ENCODE peak calls at places on chromosomes 16 and 17, in four cellular contexts. W is A673, J is mammary epithelial cell, Y is psoas muscle. H is an unnamed sample. For H3K27me3, the result is how much of the 10 kb centered on the place peaks cover.

GRCh38 chr17:67105213-67105612 is 60.9 kb downstream of the CACNG1 start:
- DNase-seq in Y (no peak), J (peak), W (no peak), H (no peak)

GRCh38 chr16:28546626-28547025 is 7.1 kb upstream of the SGF29 start:
- DNase-seq in J (no peak), Y (no peak), W (no peak), H (no peak)

GRCh38 chr16:67910162-67910561 is 17.1 kb downstream of the PSKH1 start:
- DNase-seq in J (peak), Y (no peak), W (peak), H (no peak)

GRCh38 chr16:80924372-80924978 is 82.2 kb downstream of the CMC2 start:
- DNase-seq in W (peak), Y (peak), J (peak), H (peak)

GRCh38 chr16:27579086-27579980 is 29.4 kb downstream of the KATNIP start:
- DNase-seq in W (no peak), Y (no peak), J (peak), H (no peak)

GRCh38 chr16:85593503-85594195 is 19.5 kb upstream of the GSE1 start:
- DNase-seq in Y (no peak), J (no peak), W (peak), H (peak)

GRCh38 chr16:51818342-51818944 is 667.4 kb upstream of the SALL1 start:
- DNase-seq in Y (no peak), J (peak), W (peak), H (peak)

GRCh38 chr17:56125830-56126819 is 27.1 kb upstream of the ANKFN1 start:
- DNase-seq in W (peak), J (peak), Y (no peak), H (peak)

GRCh38 chr17:6528557-6528956 is 27.8 kb downstream of the PITPNM3 start:
- DNase-seq in J (no peak), Y (no peak), W (no peak), H (no peak)

GRCh38 chr16:24853169-24853824 is 7.5 kb downstream of the SLC5A11 start:
- DNase-seq in J (no peak), W (no peak), Y (no peak), H (no peak)

GRCh38 chr17:7186241-7186640 is 7.1 kb upstream of the ASGR1 start:
- DNase-seq in J (no peak), W (peak), Y (no peak), H (no peak)

GRCh38 chr17:83126275-83126930 is 47.0 kb downstream of the METRNL start:
- DNase-seq in W (no peak), J (no peak), Y (peak), H (no peak)

GRCh38 chr16:48547530-48547929 is 62.5 kb downstream of the N4BP1 start:
- DNase-seq in W (no peak), Y (no peak), J (no peak), H (no peak)

DNA sequence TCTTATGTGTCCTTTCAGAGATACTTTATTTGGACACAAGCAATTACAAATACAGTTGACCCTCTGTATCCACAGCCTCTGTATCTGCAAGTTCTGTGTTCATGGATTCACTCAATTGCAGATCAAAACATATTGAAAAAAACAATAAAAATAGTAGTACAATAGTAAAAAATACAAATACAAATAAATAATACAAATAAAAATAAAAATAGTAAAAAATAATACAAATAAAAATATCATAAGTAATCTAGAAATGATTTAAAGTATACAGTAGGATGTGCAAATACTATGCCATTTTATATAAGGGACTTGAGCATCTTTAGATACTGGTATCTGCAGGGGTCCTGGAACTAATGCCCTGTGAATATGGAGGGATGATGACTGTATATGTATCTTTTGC is 47.4 kb upstream of the WSB1 start:
- DNase-seq in W (no peak), Y (no peak), J (no peak), H (no peak)
- H3K27ac ChIP-seq in W (no peak), Y (no peak), J (no peak), H (no peak)

DNA sequence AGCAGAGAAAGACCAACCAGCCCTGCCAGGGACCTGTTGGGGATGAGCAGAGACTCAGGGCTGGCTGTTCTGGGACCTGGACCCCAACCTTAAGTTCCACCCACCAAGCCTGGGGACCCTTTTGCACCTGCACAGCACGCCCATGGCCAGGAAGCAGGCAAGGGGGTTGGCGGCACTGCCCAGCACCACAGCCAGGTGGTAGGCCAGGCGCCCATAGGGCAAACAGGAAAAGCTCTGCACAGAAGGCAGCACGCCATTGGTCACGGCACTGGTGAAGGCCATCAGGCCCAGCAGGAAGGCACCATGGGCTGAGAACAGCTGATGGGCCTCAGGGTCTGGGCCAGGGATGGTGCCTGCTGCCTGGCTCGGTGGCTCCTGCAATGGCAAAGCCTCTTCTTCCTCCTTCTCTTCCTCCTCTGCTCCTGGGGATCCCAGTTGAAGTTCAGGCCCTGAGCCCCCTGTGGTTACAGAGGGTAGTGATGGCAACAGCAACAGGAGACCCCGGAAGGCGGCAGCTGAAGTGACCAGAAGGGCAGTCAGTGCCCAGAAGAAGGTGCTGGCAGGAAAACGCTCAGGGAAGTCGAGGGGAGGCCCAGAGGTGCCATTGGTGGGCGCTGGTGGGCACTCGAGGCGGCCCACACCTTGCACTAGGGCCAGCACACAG is 1.7 kb downstream of the SLC52A1 start:
- DNase-seq in J (no peak), Y (no peak), W (no peak), H (no peak)
- TF ChIP-seq CTCF in J (no peak), Y (no peak), W (no peak), H (peak)

DNA sequence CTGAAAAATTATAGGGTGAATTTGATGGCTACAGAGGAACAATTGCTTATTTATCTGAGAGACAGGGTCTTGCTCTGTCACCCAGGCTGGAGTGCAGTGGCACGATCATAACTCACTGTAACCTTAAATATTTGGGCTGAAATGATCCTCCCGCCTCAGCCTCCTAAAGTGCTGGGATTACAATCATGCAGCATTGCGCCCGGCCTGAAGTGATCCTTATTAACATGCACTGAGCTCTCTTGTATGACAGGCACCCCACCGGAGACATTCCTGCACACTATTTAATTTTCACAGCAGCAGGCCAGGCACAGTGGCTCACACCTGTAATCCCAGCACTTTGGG is 77.7 kb downstream of the CNGB1 start:
- DNase-seq in Y (no peak), W (no peak), J (no peak), H (no peak)
- H3K27me3 ChIP-seq in Y (under half), W (under half), J (under half), H (under half)

GRCh38 chr16:31265329-31266245 is 5.8 kb downstream of the ITGAM start:
- DNase-seq in J (peak), Y (no peak), W (peak), H (no peak)
- H3K27ac ChIP-seq in J (peak), Y (no peak), W (no peak), H (no peak)

GRCh38 chr17:16419074-16419928 is 3.9 kb downstream of the TRPV2 start:
- DNase-seq in W (peak), J (peak), Y (peak), H (no peak)

GRCh38 chr17:16417399-16417798 is 2.0 kb downstream of the TRPV2 start:
- DNase-seq in Y (peak), J (no peak), W (no peak), H (no peak)

GRCh38 chr17:16418684-16419066 is 3.3 kb downstream of the TRPV2 start:
- DNase-seq in J (peak), Y (no peak), W (no peak), H (no peak)

GRCh38 chr17:16417896-16418683 is 2.7 kb downstream of the TRPV2 start:
- DNase-seq in J (no peak), Y (peak), W (no peak), H (peak)

DNA sequence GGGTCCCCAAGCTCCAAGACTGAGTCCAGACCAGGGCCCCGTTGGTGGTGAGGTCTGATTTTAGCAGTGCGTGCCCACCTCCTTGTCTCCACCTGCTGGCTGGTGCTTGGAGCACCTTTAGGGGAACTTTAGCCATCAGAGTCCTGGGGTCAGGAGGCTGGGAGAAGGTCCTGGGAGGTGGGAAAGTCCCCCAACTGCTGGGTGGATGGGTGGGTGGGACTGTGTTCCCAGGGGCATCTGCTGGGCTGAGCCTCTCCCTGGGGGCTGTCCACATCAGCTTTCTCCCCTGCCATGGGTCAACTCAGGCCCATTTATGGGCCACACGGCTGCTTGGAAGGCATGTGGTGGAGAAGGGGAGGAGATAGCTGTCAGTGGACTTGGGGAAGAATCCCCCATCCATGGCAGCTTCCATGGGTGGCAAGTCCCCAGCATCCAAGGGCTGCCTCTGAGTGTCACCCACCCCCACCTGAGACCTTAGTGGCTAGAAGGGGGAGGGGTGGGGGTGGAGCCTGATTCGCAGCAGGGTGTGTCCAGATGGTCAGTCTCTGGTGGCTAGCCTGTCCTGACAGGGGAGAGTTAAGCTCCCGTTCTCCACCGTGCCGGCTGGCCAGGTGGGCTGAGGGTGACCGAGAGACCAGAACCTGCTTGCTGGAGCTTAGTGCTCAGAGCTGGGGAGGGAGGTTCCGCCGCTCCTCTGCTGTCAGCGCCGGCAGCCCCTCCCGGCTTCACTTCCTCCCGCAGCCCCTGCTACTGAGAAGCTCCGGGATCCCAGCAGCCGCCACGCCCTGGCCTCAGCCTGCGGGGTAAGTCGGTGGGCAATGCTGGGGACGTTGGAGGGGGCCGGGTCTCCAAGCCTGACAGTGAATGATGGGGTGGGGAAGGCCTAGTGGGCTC is at the start of gene TRPV2:
- DNase-seq in Y (peak), W (no peak), J (no peak), H (peak)
- TF ChIP-seq CTCF in Y (peak), W (peak), J (peak), H (peak)

DNA sequence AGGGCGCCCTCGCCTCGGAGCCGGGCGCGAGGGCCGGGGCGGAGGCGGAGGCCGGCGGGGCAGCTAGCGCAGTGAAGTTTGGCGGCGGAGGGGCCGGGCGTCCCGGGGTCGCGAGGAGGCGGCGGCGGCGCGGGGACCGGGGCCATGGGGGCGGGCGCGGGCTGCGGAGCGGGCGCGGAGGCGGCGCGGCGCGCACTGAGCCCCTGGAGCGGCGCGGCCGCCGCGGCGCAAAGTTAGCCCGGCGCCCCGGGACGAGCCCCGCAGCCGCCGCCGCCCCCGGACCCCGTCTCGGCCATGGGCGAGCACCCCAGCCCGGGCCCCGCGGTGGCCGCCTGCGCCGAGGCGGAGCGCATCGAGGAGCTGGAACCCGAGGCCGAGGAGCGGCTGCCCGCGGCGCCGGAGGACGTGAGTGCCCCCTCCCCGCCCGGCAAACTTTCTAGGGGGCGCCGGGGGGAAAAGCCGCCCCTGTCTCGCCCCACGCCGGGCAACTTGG is 310 bp downstream of the RHBDL3 start:
- DNase-seq in Y (no peak), J (no peak), W (no peak), H (no peak)
- H3K27me3 ChIP-seq in Y (under half), J (half or more), W (under half), H (under half)

GRCh38 chr17:30191072-30191471 is 44.4 kb downstream of the SLC6A4 start:
- DNase-seq in Y (no peak), J (no peak), W (no peak), H (no peak)
- H3K27ac ChIP-seq in Y (no peak), J (no peak), W (no peak), H (no peak)

GRCh38 chr16:56029026-56029425 is 153.9 kb upstream of the CES5A start:
- DNase-seq in J (no peak), W (no peak), Y (no peak), H (no peak)
- TF ChIP-seq CTCF in J (no peak), W (no peak), Y (no peak), H (peak)

GRCh38 chr17:79970576-79971068 is 65.0 kb downstream of the TBC1D16 start:
- DNase-seq in W (peak), J (peak), Y (no peak), H (peak)
- H3K27me3 ChIP-seq in W (under half), J (under half), Y (under half), H (under half)